ENCODE peak calls at places on chromosome 10, in seven cellular contexts. One of them, this sample, is unnamed.

GRCh38 chr10:1972406-1972805 is 235.1 kb upstream of the ADARB2 start:
- ATAC-seq in left ventricle myocardium superior: no peak
- ATAC-seq in mucosa of descending colon: no peak
- ATAC-seq in activated CD8-positive, alpha-beta T cell treated with anti-CD3 and anti-CD28 coated beads for 36 hours: no peak
- ATAC-seq in activated T-helper 17 cell treated with anti-CD3 and anti-CD28 coated beads, Interleukin-2, amount 50 U/mL, for 72 hours: no peak
- ATAC-seq in CD4-positive, alpha-beta T cell: no peak
- ATAC-seq in stimulated activated effector memory CD8-positive, alpha-beta T cell treated with anti-CD3 and anti-CD28 coated beads, Interleukin-12 subunit alpha, Interleukin-12 subunit beta, amount 100 ng/mL, for 72 hours: no peak
- ATAC-seq in this sample: no peak

GRCh38 chr10:80204193-80204714 is 1.1 kb downstream of the ANXA11 start:
- ATAC-seq in stimulated activated effector memory CD8-positive, alpha-beta T cell treated with anti-CD3 and anti-CD28 coated beads, Interleukin-12 subunit alpha, Interleukin-12 subunit beta, amount 100 ng/mL, for 72 hours: peak
- ATAC-seq in mucosa of descending colon: peak
- ATAC-seq in CD4-positive, alpha-beta T cell: no peak
- ATAC-seq in activated T-helper 17 cell treated with anti-CD3 and anti-CD28 coated beads, Interleukin-2, amount 50 U/mL, for 72 hours: peak
- ATAC-seq in activated CD8-positive, alpha-beta T cell treated with anti-CD3 and anti-CD28 coated beads for 36 hours: no peak
- ATAC-seq in left ventricle myocardium superior: peak
- ATAC-seq in this sample: peak

GRCh38 chr10:79073784-79074432 is 5.1 kb downstream of the ZMIZ1 start:
- ATAC-seq in stimulated activated effector memory CD8-positive, alpha-beta T cell treated with anti-CD3 and anti-CD28 coated beads, Interleukin-12 subunit alpha, Interleukin-12 subunit beta, amount 100 ng/mL, for 72 hours: no peak
- ATAC-seq in left ventricle myocardium superior: no peak
- ATAC-seq in mucosa of descending colon: peak
- ATAC-seq in CD4-positive, alpha-beta T cell: no peak
- ATAC-seq in activated T-helper 17 cell treated with anti-CD3 and anti-CD28 coated beads, Interleukin-2, amount 50 U/mL, for 72 hours: no peak
- ATAC-seq in activated CD8-positive, alpha-beta T cell treated with anti-CD3 and anti-CD28 coated beads for 36 hours: no peak
- ATAC-seq in this sample: no peak

GRCh38 chr10:50929670-50930069 is 44.2 kb upstream of the A1CF start:
- ATAC-seq in CD4-positive, alpha-beta T cell: no peak
- ATAC-seq in left ventricle myocardium superior: no peak
- ATAC-seq in stimulated activated effector memory CD8-positive, alpha-beta T cell treated with anti-CD3 and anti-CD28 coated beads, Interleukin-12 subunit alpha, Interleukin-12 subunit beta, amount 100 ng/mL, for 72 hours: no peak
- ATAC-seq in activated T-helper 17 cell treated with anti-CD3 and anti-CD28 coated beads, Interleukin-2, amount 50 U/mL, for 72 hours: no peak
- ATAC-seq in mucosa of descending colon: no peak
- ATAC-seq in activated CD8-positive, alpha-beta T cell treated with anti-CD3 and anti-CD28 coated beads for 36 hours: no peak
- ATAC-seq in this sample: no peak

GRCh38 chr10:1408656-1409358 is 328.5 kb downstream of the ADARB2 start:
- ATAC-seq in stimulated activated effector memory CD8-positive, alpha-beta T cell treated with anti-CD3 and anti-CD28 coated beads, Interleukin-12 subunit alpha, Interleukin-12 subunit beta, amount 100 ng/mL, for 72 hours: no peak
- ATAC-seq in activated T-helper 17 cell treated with anti-CD3 and anti-CD28 coated beads, Interleukin-2, amount 50 U/mL, for 72 hours: no peak
- ATAC-seq in CD4-positive, alpha-beta T cell: no peak
- ATAC-seq in mucosa of descending colon: no peak
- ATAC-seq in activated CD8-positive, alpha-beta T cell treated with anti-CD3 and anti-CD28 coated beads for 36 hours: no peak
- ATAC-seq in left ventricle myocardium superior: no peak
- ATAC-seq in this sample: no peak

GRCh38 chr10:63713191-63714144 is 192.3 kb downstream of the REEP3 start:
- ATAC-seq in stimulated activated effector memory CD8-positive, alpha-beta T cell treated with anti-CD3 and anti-CD28 coated beads, Interleukin-12 subunit alpha, Interleukin-12 subunit beta, amount 100 ng/mL, for 72 hours: no peak
- ATAC-seq in CD4-positive, alpha-beta T cell: no peak
- ATAC-seq in mucosa of descending colon: peak
- ATAC-seq in left ventricle myocardium superior: peak
- ATAC-seq in activated T-helper 17 cell treated with anti-CD3 and anti-CD28 coated beads, Interleukin-2, amount 50 U/mL, for 72 hours: no peak
- ATAC-seq in activated CD8-positive, alpha-beta T cell treated with anti-CD3 and anti-CD28 coated beads for 36 hours: no peak
- ATAC-seq in this sample: peak

GRCh38 chr10:22693371-22693784 is 21.0 kb downstream of the PIP4K2A start:
- ATAC-seq in mucosa of descending colon: peak
- ATAC-seq in left ventricle myocardium superior: peak
- ATAC-seq in CD4-positive, alpha-beta T cell: peak
- ATAC-seq in stimulated activated effector memory CD8-positive, alpha-beta T cell treated with anti-CD3 and anti-CD28 coated beads, Interleukin-12 subunit alpha, Interleukin-12 subunit beta, amount 100 ng/mL, for 72 hours: peak
- ATAC-seq in activated T-helper 17 cell treated with anti-CD3 and anti-CD28 coated beads, Interleukin-2, amount 50 U/mL, for 72 hours: peak
- ATAC-seq in activated CD8-positive, alpha-beta T cell treated with anti-CD3 and anti-CD28 coated beads for 36 hours: peak
- ATAC-seq in this sample: peak

GRCh38 chr10:33460461-33461294 is 126.2 kb upstream of the NRP1 start:
- ATAC-seq in activated T-helper 17 cell treated with anti-CD3 and anti-CD28 coated beads, Interleukin-2, amount 50 U/mL, for 72 hours: no peak
- ATAC-seq in CD4-positive, alpha-beta T cell: no peak
- ATAC-seq in activated CD8-positive, alpha-beta T cell treated with anti-CD3 and anti-CD28 coated beads for 36 hours: no peak
- ATAC-seq in stimulated activated effector memory CD8-positive, alpha-beta T cell treated with anti-CD3 and anti-CD28 coated beads, Interleukin-12 subunit alpha, Interleukin-12 subunit beta, amount 100 ng/mL, for 72 hours: no peak
- ATAC-seq in mucosa of descending colon: no peak
- ATAC-seq in left ventricle myocardium superior: peak
- ATAC-seq in this sample: peak

GRCh38 chr10:30763933-30764332 is 134.4 kb upstream of the LYZL2 start:
- ATAC-seq in mucosa of descending colon: peak
- ATAC-seq in activated CD8-positive, alpha-beta T cell treated with anti-CD3 and anti-CD28 coated beads for 36 hours: no peak
- ATAC-seq in left ventricle myocardium superior: no peak
- ATAC-seq in stimulated activated effector memory CD8-positive, alpha-beta T cell treated with anti-CD3 and anti-CD28 coated beads, Interleukin-12 subunit alpha, Interleukin-12 subunit beta, amount 100 ng/mL, for 72 hours: no peak
- ATAC-seq in CD4-positive, alpha-beta T cell: no peak
- ATAC-seq in activated T-helper 17 cell treated with anti-CD3 and anti-CD28 coated beads, Interleukin-2, amount 50 U/mL, for 72 hours: no peak
- ATAC-seq in this sample: no peak

GRCh38 chr10:56593120-56593519 is 232.1 kb upstream of the ZWINT start:
- ATAC-seq in mucosa of descending colon: no peak
- ATAC-seq in stimulated activated effector memory CD8-positive, alpha-beta T cell treated with anti-CD3 and anti-CD28 coated beads, Interleukin-12 subunit alpha, Interleukin-12 subunit beta, amount 100 ng/mL, for 72 hours: no peak
- ATAC-seq in activated T-helper 17 cell treated with anti-CD3 and anti-CD28 coated beads, Interleukin-2, amount 50 U/mL, for 72 hours: no peak
- ATAC-seq in CD4-positive, alpha-beta T cell: no peak
- ATAC-seq in left ventricle myocardium superior: no peak
- ATAC-seq in activated CD8-positive, alpha-beta T cell treated with anti-CD3 and anti-CD28 coated beads for 36 hours: no peak
- ATAC-seq in this sample: no peak

GRCh38 chr10:88292185-88292514 is 291.0 kb downstream of the RNLS start:
- ATAC-seq in left ventricle myocardium superior: no peak
- ATAC-seq in mucosa of descending colon: no peak
- ATAC-seq in activated T-helper 17 cell treated with anti-CD3 and anti-CD28 coated beads, Interleukin-2, amount 50 U/mL, for 72 hours: no peak
- ATAC-seq in stimulated activated effector memory CD8-positive, alpha-beta T cell treated with anti-CD3 and anti-CD28 coated beads, Interleukin-12 subunit alpha, Interleukin-12 subunit beta, amount 100 ng/mL, for 72 hours: no peak
- ATAC-seq in CD4-positive, alpha-beta T cell: no peak
- ATAC-seq in activated CD8-positive, alpha-beta T cell treated with anti-CD3 and anti-CD28 coated beads for 36 hours: no peak
- ATAC-seq in this sample: no peak

GRCh38 chr10:50857579-50857978 is 27.8 kb downstream of the A1CF start:
- ATAC-seq in activated T-helper 17 cell treated with anti-CD3 and anti-CD28 coated beads, Interleukin-2, amount 50 U/mL, for 72 hours: no peak
- ATAC-seq in activated CD8-positive, alpha-beta T cell treated with anti-CD3 and anti-CD28 coated beads for 36 hours: no peak
- ATAC-seq in left ventricle myocardium superior: no peak
- ATAC-seq in stimulated activated effector memory CD8-positive, alpha-beta T cell treated with anti-CD3 and anti-CD28 coated beads, Interleukin-12 subunit alpha, Interleukin-12 subunit beta, amount 100 ng/mL, for 72 hours: no peak
- ATAC-seq in mucosa of descending colon: no peak
- ATAC-seq in CD4-positive, alpha-beta T cell: no peak
- ATAC-seq in this sample: no peak

GRCh38 chr10:78831457-78831856 is 237.3 kb upstream of the ZMIZ1 start:
- ATAC-seq in CD4-positive, alpha-beta T cell: no peak
- ATAC-seq in mucosa of descending colon: no peak
- ATAC-seq in activated CD8-positive, alpha-beta T cell treated with anti-CD3 and anti-CD28 coated beads for 36 hours: no peak
- ATAC-seq in left ventricle myocardium superior: peak
- ATAC-seq in stimulated activated effector memory CD8-positive, alpha-beta T cell treated with anti-CD3 and anti-CD28 coated beads, Interleukin-12 subunit alpha, Interleukin-12 subunit beta, amount 100 ng/mL, for 72 hours: no peak
- ATAC-seq in activated T-helper 17 cell treated with anti-CD3 and anti-CD28 coated beads, Interleukin-2, amount 50 U/mL, for 72 hours: no peak
- ATAC-seq in this sample: no peak

GRCh38 chr10:6186894-6187256 is 15.9 kb upstream of the PFKFB3 start:
- ATAC-seq in left ventricle myocardium superior: no peak
- ATAC-seq in activated T-helper 17 cell treated with anti-CD3 and anti-CD28 coated beads, Interleukin-2, amount 50 U/mL, for 72 hours: peak
- ATAC-seq in mucosa of descending colon: no peak
- ATAC-seq in activated CD8-positive, alpha-beta T cell treated with anti-CD3 and anti-CD28 coated beads for 36 hours: no peak
- ATAC-seq in CD4-positive, alpha-beta T cell: no peak
- ATAC-seq in stimulated activated effector memory CD8-positive, alpha-beta T cell treated with anti-CD3 and anti-CD28 coated beads, Interleukin-12 subunit alpha, Interleukin-12 subunit beta, amount 100 ng/mL, for 72 hours: no peak
- ATAC-seq in this sample: no peak

GRCh38 chr10:33773895-33774480 is 439.5 kb upstream of the NRP1 start:
- ATAC-seq in CD4-positive, alpha-beta T cell: no peak
- ATAC-seq in left ventricle myocardium superior: no peak
- ATAC-seq in mucosa of descending colon: no peak
- ATAC-seq in stimulated activated effector memory CD8-positive, alpha-beta T cell treated with anti-CD3 and anti-CD28 coated beads, Interleukin-12 subunit alpha, Interleukin-12 subunit beta, amount 100 ng/mL, for 72 hours: no peak
- ATAC-seq in activated T-helper 17 cell treated with anti-CD3 and anti-CD28 coated beads, Interleukin-2, amount 50 U/mL, for 72 hours: no peak
- ATAC-seq in activated CD8-positive, alpha-beta T cell treated with anti-CD3 and anti-CD28 coated beads for 36 hours: no peak
- ATAC-seq in this sample: no peak

GRCh38 chr10:13628661-13629060 is 41.9 kb downstream of the PRPF18 start:
- ATAC-seq in activated CD8-positive, alpha-beta T cell treated with anti-CD3 and anti-CD28 coated beads for 36 hours: no peak
- ATAC-seq in CD4-positive, alpha-beta T cell: no peak
- ATAC-seq in activated T-helper 17 cell treated with anti-CD3 and anti-CD28 coated beads, Interleukin-2, amount 50 U/mL, for 72 hours: no peak
- ATAC-seq in left ventricle myocardium superior: no peak
- ATAC-seq in mucosa of descending colon: peak
- ATAC-seq in stimulated activated effector memory CD8-positive, alpha-beta T cell treated with anti-CD3 and anti-CD28 coated beads, Interleukin-12 subunit alpha, Interleukin-12 subunit beta, amount 100 ng/mL, for 72 hours: no peak
- ATAC-seq in this sample: no peak

GRCh38 chr10:117710181-117710798 is 167.7 kb downstream of the EMX2 start:
- ATAC-seq in mucosa of descending colon: no peak
- ATAC-seq in stimulated activated effector memory CD8-positive, alpha-beta T cell treated with anti-CD3 and anti-CD28 coated beads, Interleukin-12 subunit alpha, Interleukin-12 subunit beta, amount 100 ng/mL, for 72 hours: no peak
- ATAC-seq in activated CD8-positive, alpha-beta T cell treated with anti-CD3 and anti-CD28 coated beads for 36 hours: no peak
- ATAC-seq in left ventricle myocardium superior: no peak
- ATAC-seq in CD4-positive, alpha-beta T cell: no peak
- ATAC-seq in activated T-helper 17 cell treated with anti-CD3 and anti-CD28 coated beads, Interleukin-2, amount 50 U/mL, for 72 hours: no peak
- ATAC-seq in this sample: no peak

GRCh38 chr10:14665304-14665703 is 109.4 kb downstream of the FAM107B start:
- ATAC-seq in CD4-positive, alpha-beta T cell: no peak
- ATAC-seq in activated T-helper 17 cell treated with anti-CD3 and anti-CD28 coated beads, Interleukin-2, amount 50 U/mL, for 72 hours: peak
- ATAC-seq in mucosa of descending colon: peak
- ATAC-seq in left ventricle myocardium superior: no peak
- ATAC-seq in stimulated activated effector memory CD8-positive, alpha-beta T cell treated with anti-CD3 and anti-CD28 coated beads, Interleukin-12 subunit alpha, Interleukin-12 subunit beta, amount 100 ng/mL, for 72 hours: peak
- ATAC-seq in activated CD8-positive, alpha-beta T cell treated with anti-CD3 and anti-CD28 coated beads for 36 hours: peak
- ATAC-seq in this sample: no peak

GRCh38 chr10:76657337-76658012 is 980.1 kb downstream of the KCNMA1 start:
- ATAC-seq in CD4-positive, alpha-beta T cell: no peak
- ATAC-seq in activated T-helper 17 cell treated with anti-CD3 and anti-CD28 coated beads, Interleukin-2, amount 50 U/mL, for 72 hours: no peak
- ATAC-seq in stimulated activated effector memory CD8-positive, alpha-beta T cell treated with anti-CD3 and anti-CD28 coated beads, Interleukin-12 subunit alpha, Interleukin-12 subunit beta, amount 100 ng/mL, for 72 hours: no peak
- ATAC-seq in left ventricle myocardium superior: no peak
- ATAC-seq in activated CD8-positive, alpha-beta T cell treated with anti-CD3 and anti-CD28 coated beads for 36 hours: no peak
- ATAC-seq in mucosa of descending colon: no peak
- ATAC-seq in this sample: no peak

GRCh38 chr10:95756061-95756751 is at the start of gene ENTPD1:
- ATAC-seq in stimulated activated effector memory CD8-positive, alpha-beta T cell treated with anti-CD3 and anti-CD28 coated beads, Interleukin-12 subunit alpha, Interleukin-12 subunit beta, amount 100 ng/mL, for 72 hours: no peak
- ATAC-seq in activated T-helper 17 cell treated with anti-CD3 and anti-CD28 coated beads, Interleukin-2, amount 50 U/mL, for 72 hours: no peak
- ATAC-seq in activated CD8-positive, alpha-beta T cell treated with anti-CD3 and anti-CD28 coated beads for 36 hours: no peak
- ATAC-seq in CD4-positive, alpha-beta T cell: no peak
- ATAC-seq in left ventricle myocardium superior: peak
- ATAC-seq in mucosa of descending colon: peak
- ATAC-seq in this sample: no peak

GRCh38 chr10:5073659-5074058 is 20.6 kb upstream of the AKR1C3 start:
- ATAC-seq in activated T-helper 17 cell treated with anti-CD3 and anti-CD28 coated beads, Interleukin-2, amount 50 U/mL, for 72 hours: no peak
- ATAC-seq in CD4-positive, alpha-beta T cell: no peak
- ATAC-seq in left ventricle myocardium superior: no peak
- ATAC-seq in stimulated activated effector memory CD8-positive, alpha-beta T cell treated with anti-CD3 and anti-CD28 coated beads, Interleukin-12 subunit alpha, Interleukin-12 subunit beta, amount 100 ng/mL, for 72 hours: no peak
- ATAC-seq in activated CD8-positive, alpha-beta T cell treated with anti-CD3 and anti-CD28 coated beads for 36 hours: no peak
- ATAC-seq in mucosa of descending colon: no peak
- ATAC-seq in this sample: no peak

GRCh38 chr10:77416327-77417135 is 221.1 kb downstream of the KCNMA1 start:
- ATAC-seq in left ventricle myocardium superior: no peak
- ATAC-seq in mucosa of descending colon: no peak
- ATAC-seq in CD4-positive, alpha-beta T cell: no peak
- ATAC-seq in stimulated activated effector memory CD8-positive, alpha-beta T cell treated with anti-CD3 and anti-CD28 coated beads, Interleukin-12 subunit alpha, Interleukin-12 subunit beta, amount 100 ng/mL, for 72 hours: no peak
- ATAC-seq in activated T-helper 17 cell treated with anti-CD3 and anti-CD28 coated beads, Interleukin-2, amount 50 U/mL, for 72 hours: no peak
- ATAC-seq in activated CD8-positive, alpha-beta T cell treated with anti-CD3 and anti-CD28 coated beads for 36 hours: no peak
- ATAC-seq in this sample: peak

GRCh38 chr10:79299397-79300370 is 47.6 kb upstream of the PPIF start:
- ATAC-seq in CD4-positive, alpha-beta T cell: no peak
- ATAC-seq in stimulated activated effector memory CD8-positive, alpha-beta T cell treated with anti-CD3 and anti-CD28 coated beads, Interleukin-12 subunit alpha, Interleukin-12 subunit beta, amount 100 ng/mL, for 72 hours: no peak
- ATAC-seq in mucosa of descending colon: peak
- ATAC-seq in activated T-helper 17 cell treated with anti-CD3 and anti-CD28 coated beads, Interleukin-2, amount 50 U/mL, for 72 hours: no peak
- ATAC-seq in activated CD8-positive, alpha-beta T cell treated with anti-CD3 and anti-CD28 coated beads for 36 hours: no peak
- ATAC-seq in left ventricle myocardium superior: peak
- ATAC-seq in this sample: peak

GRCh38 chr10:71270821-71271220 is 48.2 kb upstream of the SLC29A3 start:
- ATAC-seq in activated CD8-positive, alpha-beta T cell treated with anti-CD3 and anti-CD28 coated beads for 36 hours: no peak
- ATAC-seq in activated T-helper 17 cell treated with anti-CD3 and anti-CD28 coated beads, Interleukin-2, amount 50 U/mL, for 72 hours: no peak
- ATAC-seq in CD4-positive, alpha-beta T cell: no peak
- ATAC-seq in stimulated activated effector memory CD8-positive, alpha-beta T cell treated with anti-CD3 and anti-CD28 coated beads, Interleukin-12 subunit alpha, Interleukin-12 subunit beta, amount 100 ng/mL, for 72 hours: no peak
- ATAC-seq in mucosa of descending colon: no peak
- ATAC-seq in left ventricle myocardium superior: no peak
- ATAC-seq in this sample: no peak

GRCh38 chr10:18005781-18006456 is 54.2 kb downstream of the SLC39A12 start:
- ATAC-seq in activated CD8-positive, alpha-beta T cell treated with anti-CD3 and anti-CD28 coated beads for 36 hours: no peak
- ATAC-seq in CD4-positive, alpha-beta T cell: no peak
- ATAC-seq in stimulated activated effector memory CD8-positive, alpha-beta T cell treated with anti-CD3 and anti-CD28 coated beads, Interleukin-12 subunit alpha, Interleukin-12 subunit beta, amount 100 ng/mL, for 72 hours: no peak
- ATAC-seq in left ventricle myocardium superior: peak
- ATAC-seq in mucosa of descending colon: peak
- ATAC-seq in activated T-helper 17 cell treated with anti-CD3 and anti-CD28 coated beads, Interleukin-2, amount 50 U/mL, for 72 hours: no peak
- ATAC-seq in this sample: peak